ENCODE peak calls at places on chromosomes 16 and 17, in ten cellular contexts. Y, J, W, P, L, D, X, N, T and A are unnamed samples.

GRCh38 chr17:80942360-80943345 is 49.0 kb upstream of the CHMP6 start:
- DNase-seq in W (peak), X (peak), J (peak), T (peak), N (no peak), D (peak), L (peak), P (peak), Y (no peak), A (peak)

GRCh38 chr17:69425978-69426377 is 11.5 kb downstream of the MAP2K6 start:
- DNase-seq in P (no peak), D (no peak), N (no peak), T (no peak), L (no peak), X (no peak), Y (no peak), J (no peak), W (no peak), A (no peak)

GRCh38 chr16:64712027-64712426 is 409.8 kb downstream of the CDH11 start:
- DNase-seq in J (no peak), W (no peak), P (no peak), X (no peak), Y (no peak), T (no peak), N (no peak), D (no peak), L (no peak), A (no peak)

GRCh38 chr16:83830769-83831450 is 23.1 kb downstream of the HSBP1 start:
- DNase-seq in W (no peak), N (no peak), X (no peak), P (no peak), T (no peak), J (no peak), Y (no peak), L (no peak), D (no peak), A (no peak)

GRCh38 chr16:3023415-3023668 is 400 bp downstream of the HCFC1R1 start:
- DNase-seq in D (no peak), W (peak), P (no peak), T (peak), Y (no peak), X (peak), N (no peak), J (no peak), L (peak), A (no peak)

GRCh38 chr17:65307366-65308316 is 170.5 kb downstream of the RGS9 start:
- DNase-seq in P (no peak), X (no peak), W (no peak), N (no peak), J (no peak), L (no peak), Y (no peak), D (no peak), T (no peak), A (no peak)

GRCh38 chr17:1709971-1710806 is at the start of gene TLCD2:
- DNase-seq in W (peak), N (peak), L (peak), X (peak), T (peak), D (no peak), J (peak), Y (peak), P (no peak), A (no peak)

GRCh38 chr16:49857423-49858181 is 1.7 kb upstream of the ZNF423 start:
- DNase-seq in W (peak), T (no peak), X (peak), J (peak), P (no peak), L (peak), D (no peak), N (peak), Y (peak), A (no peak)

GRCh38 chr16:66295191-66295590 is 71.3 kb upstream of the CDH5 start:
- DNase-seq in T (no peak), J (no peak), L (no peak), Y (no peak), X (no peak), N (no peak), W (no peak), P (no peak), D (no peak), A (no peak)

GRCh38 chr17:77231076-77231871 is 90.5 kb downstream of the SEC14L1 start:
- DNase-seq in P (no peak), Y (no peak), D (no peak), X (no peak), T (no peak), N (no peak), W (no peak), J (no peak), L (no peak), A (no peak)

GRCh38 chr16:77882359-77882758 is 94.0 kb downstream of the VAT1L start:
- DNase-seq in P (no peak), D (no peak), X (no peak), T (no peak), Y (no peak), N (no peak), J (no peak), L (no peak), W (no peak), A (no peak)
- H3K27ac ChIP-seq in P (no peak), D (no peak), X (peak), T (no peak), Y (no peak), N (no peak), J (no peak), L (no peak), W (no peak), A (no peak)

DNA sequence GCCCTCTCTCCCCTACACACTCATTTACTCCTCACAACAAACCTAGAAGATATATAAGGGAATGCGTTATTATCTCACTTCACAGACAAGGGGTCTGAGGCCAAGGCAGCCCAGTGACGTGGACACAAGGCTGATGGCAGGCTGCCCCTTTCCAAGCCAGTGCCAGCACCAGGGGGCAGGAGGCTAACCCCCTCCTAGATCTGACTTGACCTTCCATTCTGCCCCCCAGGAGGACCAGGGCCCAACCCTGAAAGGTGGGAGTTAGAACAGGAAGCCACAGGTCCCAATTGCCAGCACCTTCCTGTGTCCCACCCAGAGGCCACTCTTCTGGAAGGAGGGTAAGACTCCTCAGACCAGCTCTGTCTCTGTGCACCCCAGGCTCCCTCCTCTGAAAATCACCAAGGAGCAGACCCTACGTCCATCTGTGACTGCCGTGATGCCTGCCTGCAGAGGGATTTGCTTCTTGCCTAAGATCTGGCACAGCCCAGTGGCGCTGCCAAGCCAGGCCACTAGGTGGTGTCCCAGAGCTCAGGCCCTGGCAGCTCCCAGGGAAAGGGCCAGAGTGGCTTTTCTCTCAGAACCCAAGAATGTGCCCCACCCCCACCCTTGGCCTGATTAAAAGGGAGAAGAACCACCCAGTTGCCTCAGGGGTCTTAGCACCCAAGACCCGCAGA is 42.4 kb upstream of the MRPS23 start:
- DNase-seq in Y (no peak), W (peak), T (peak), L (peak), P (peak), X (peak), N (peak), D (peak), J (peak), A (peak)
- H3K27ac ChIP-seq in Y (peak), W (peak), T (peak), L (peak), P (peak), X (peak), N (peak), D (peak), J (peak), A (peak)

DNA sequence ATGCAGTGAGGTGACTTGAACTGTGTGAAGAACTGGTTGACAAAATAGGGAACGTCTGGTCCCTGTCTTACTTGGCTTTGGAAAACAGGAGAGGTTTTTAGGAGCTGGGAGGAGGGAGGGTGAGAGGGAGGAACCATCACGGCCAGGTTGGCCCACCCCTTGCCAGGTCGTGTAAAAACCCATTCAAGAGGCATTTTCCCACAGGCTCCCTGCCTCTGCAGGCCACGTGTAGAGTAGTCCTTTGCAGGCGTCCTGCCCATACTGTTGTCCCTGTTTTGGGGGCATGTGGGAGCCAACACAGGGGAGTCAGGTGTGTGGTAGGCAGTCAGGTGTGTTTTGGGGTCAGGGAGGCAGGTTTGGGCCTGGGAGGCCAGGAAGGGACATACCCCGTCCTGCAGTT is 169.4 kb downstream of the RAB11FIP4 start:
- DNase-seq in X (no peak), L (no peak), D (no peak), W (no peak), Y (no peak), P (no peak), T (no peak), J (no peak), N (no peak), A (no peak)
- H3K27ac ChIP-seq in X (peak), L (peak), D (no peak), W (peak), Y (no peak), P (peak), T (no peak), J (peak), N (no peak), A (no peak)

GRCh38 chr17:2940352-2940751 is 123.1 kb downstream of the OR1D5 start:
- DNase-seq in T (no peak), J (no peak), X (no peak), Y (no peak), L (peak), P (no peak), D (no peak), W (no peak), N (peak), A (peak)

GRCh38 chr17:2936771-2937321 is 126.6 kb downstream of the OR1D5 start:
- DNase-seq in L (no peak), D (no peak), J (no peak), N (no peak), P (no peak), W (no peak), X (no peak), Y (no peak), T (no peak), A (no peak)

GRCh38 chr17:2937331-2938003 is 125.9 kb downstream of the OR1D5 start:
- DNase-seq in P (no peak), X (no peak), Y (no peak), N (no peak), J (no peak), L (no peak), T (peak), D (no peak), W (peak), A (no peak)

GRCh38 chr17:2936351-2936750 is 127.1 kb downstream of the OR1D5 start:
- DNase-seq in P (no peak), Y (no peak), D (no peak), J (no peak), T (no peak), W (no peak), X (no peak), N (no peak), L (no peak), A (no peak)

GRCh38 chr17:2939714-2940351 is 123.6 kb downstream of the OR1D5 start:
- DNase-seq in J (no peak), T (no peak), W (no peak), Y (no peak), L (no peak), P (no peak), N (no peak), D (peak), X (no peak), A (no peak)
- H3K27ac ChIP-seq in J (no peak), T (peak), W (no peak), Y (no peak), L (peak), P (no peak), N (no peak), D (no peak), X (no peak), A (peak)

GRCh38 chr17:28947639-28948038 is 3.7 kb downstream of the PHF12 start:
- DNase-seq in T (no peak), W (no peak), X (no peak), Y (no peak), L (no peak), J (no peak), P (no peak), D (no peak), N (no peak), A (no peak)
- H3K27ac ChIP-seq in T (no peak), W (no peak), X (peak), Y (peak), L (no peak), J (no peak), P (no peak), D (no peak), N (peak), A (no peak)

GRCh38 chr16:15811778-15812750 is 44.8 kb downstream of the MYH11 start:
- DNase-seq in Y (peak), D (no peak), X (peak), P (no peak), T (no peak), J (no peak), W (peak), L (peak), N (peak), A (no peak)
- H3K27ac ChIP-seq in Y (no peak), D (no peak), X (peak), P (peak), T (no peak), J (peak), W (peak), L (peak), N (peak), A (no peak)